ENCODE peak calls at places on chromosomes 6 and 20, in ten cellular contexts. D is stromal cell of bone marrow; E is NCI-H510A; W is RKO; T is central memory CD4-positive, alpha-beta T cell; I is LoVo; V is left cardiac atrium; C is HEK293T; J is left kidney; Z is substantia nigra. K is an unnamed sample.

GRCh38 chr6:79048611-79049010 is 29.4 kb downstream of the PHIP start:
- DNase-seq in D (no peak), E (no peak), W (peak), T (no peak), I (peak), V (no peak), C (peak), J (peak), Z (no peak), K (no peak)

GRCh38 chr6:148082044-148082443 is 260.6 kb upstream of the SASH1 start:
- DNase-seq in D (no peak), E (no peak), W (no peak), T (no peak), I (no peak), V (no peak), C (no peak), J (peak), Z (no peak), K (no peak)

GRCh38 chr6:79605061-79605460 is 26.1 kb upstream of the SH3BGRL2 start:
- DNase-seq in D (no peak), E (no peak), W (no peak), T (no peak), I (no peak), V (no peak), C (no peak), J (no peak), Z (no peak), K (no peak)

GRCh38 chr6:12353731-12354130 is 63.6 kb downstream of the EDN1 start:
- DNase-seq in D (no peak), E (no peak), W (no peak), T (no peak), I (no peak), V (no peak), C (no peak), J (no peak), Z (no peak), K (no peak)

GRCh38 chr6:6798430-6798829 is 209.9 kb downstream of the LY86 start:
- DNase-seq in D (no peak), E (no peak), W (no peak), T (no peak), I (no peak), V (no peak), C (no peak), J (no peak), Z (no peak), K (no peak)

GRCh38 chr6:119326291-119327005 is 23.1 kb downstream of the MAN1A1 start:
- DNase-seq in D (no peak), E (no peak), W (no peak), T (no peak), I (no peak), V (no peak), C (no peak), J (no peak), Z (no peak), K (no peak)

GRCh38 chr6:148984516-148985056 is 237.8 kb downstream of the UST start:
- DNase-seq in D (no peak), E (no peak), W (no peak), T (no peak), I (no peak), V (no peak), C (no peak), J (no peak), Z (no peak), K (no peak)

GRCh38 chr6:52839124-52840055 is 1.2 kb downstream of the GSTA5 start:
- DNase-seq in D (peak), E (peak), W (peak), T (peak), I (peak), V (peak), C (peak), J (peak), Z (peak), K (peak)

GRCh38 chr6:52966101-52966500 is 29.0 kb downstream of the GSTA4 start:
- DNase-seq in D (no peak), E (no peak), W (no peak), T (no peak), I (no peak), V (no peak), C (no peak), J (no peak), Z (no peak), K (no peak)

GRCh38 chr20:46182271-46182670 is 64.2 kb downstream of the CD40 start:
- DNase-seq in D (no peak), E (no peak), W (no peak), T (no peak), I (no peak), V (no peak), C (no peak), J (no peak), Z (peak), K (no peak)

GRCh38 chr6:139172567-139172966 is 37.7 kb downstream of the HECA start:
- DNase-seq in D (no peak), E (no peak), W (no peak), T (no peak), I (no peak), V (no peak), C (no peak), J (no peak), Z (no peak), K (no peak)

GRCh38 chr6:121971886-121972285 is 427.6 kb upstream of the HSF2 start:
- DNase-seq in D (no peak), E (no peak), W (no peak), T (no peak), I (peak), V (no peak), C (no peak), J (no peak), Z (no peak), K (no peak)

GRCh38 chr6:27297857-27298730 is 14.0 kb downstream of the POM121L2 start:
- DNase-seq in D (no peak), E (no peak), W (peak), T (no peak), I (peak), V (no peak), C (peak), J (peak), Z (no peak), K (no peak)

GRCh38 chr20:50645253-50646068 is 45.9 kb downstream of the RIPOR3 start:
- DNase-seq in D (peak), E (peak), W (peak), T (no peak), I (peak), V (peak), C (peak), J (peak), Z (no peak), K (no peak)

GRCh38 chr6:132813173-132813856 is 1.1 kb upstream of the RPS12 start:
- DNase-seq in D (no peak), E (no peak), W (peak), T (peak), I (peak), V (peak), C (no peak), J (peak), Z (peak), K (peak)

GRCh38 chr20:38723069-38723981 is 961 bp upstream of the SLC32A1 start:
- DNase-seq in D (no peak), E (no peak), W (no peak), T (no peak), I (no peak), V (no peak), C (no peak), J (peak), Z (no peak), K (no peak)

GRCh38 chr6:100116409-100117194 is 122.6 kb upstream of the MCHR2 start:
- DNase-seq in D (peak), E (no peak), W (peak), T (no peak), I (peak), V (no peak), C (peak), J (peak), Z (peak), K (no peak)

GRCh38 chr6:18166314-18167007 is 11.2 kb downstream of the KDM1B start:
- DNase-seq in D (peak), E (no peak), W (no peak), T (no peak), I (no peak), V (no peak), C (no peak), J (no peak), Z (no peak), K (no peak)

GRCh38 chr20:297098-297924 is at the start of gene ZCCHC3:
- DNase-seq in D (peak), E (peak), W (peak), T (peak), I (peak), V (peak), C (peak), J (peak), Z (peak), K (peak)

GRCh38 chr20:36344517-36345132 is 38.5 kb downstream of the DLGAP4 start:
- DNase-seq in D (peak), E (no peak), W (peak), T (no peak), I (peak), V (peak), C (peak), J (peak), Z (no peak), K (no peak)

GRCh38 chr6:90144396-90144795 is 152.2 kb downstream of the BACH2 start:
- DNase-seq in D (no peak), E (no peak), W (no peak), T (no peak), I (no peak), V (no peak), C (no peak), J (no peak), Z (no peak), K (no peak)

GRCh38 chr20:35049776-35050352 is 42.7 kb downstream of the TRPC4AP start:
- DNase-seq in D (no peak), E (no peak), W (no peak), T (no peak), I (no peak), V (no peak), C (no peak), J (no peak), Z (no peak), K (no peak)

GRCh38 chr6:35776364-35777215 is at the start of gene CLPSL2:
- DNase-seq in D (no peak), E (peak), W (no peak), T (no peak), I (peak), V (no peak), C (peak), J (peak), Z (no peak), K (no peak)

GRCh38 chr6:25369043-25369442 is 89.9 kb downstream of the CARMIL1 start:
- DNase-seq in D (no peak), E (no peak), W (no peak), T (no peak), I (no peak), V (peak), C (no peak), J (no peak), Z (peak), K (no peak)

K was measured in naive thymus-derived CD4-positive, alpha-beta T cell.